ENCODE peak calls at places on chromosomes 6 and 20, in eight cellular contexts. H is activated naive CD8-positive, alpha-beta T cell treated with anti-CD3 and anti-CD28 coated beads for 36 hours; T is globus pallidus; N is DMS 273 treated with DMSO at 0.1 percent for 48 hours; L is suprapubic skin; U is posterior vena cava; F is breast epithelium; J is GM13977. V is an unnamed sample.

GRCh38 chr20:1415667-1416468 is 23.0 kb upstream of the FKBP1A start:
- DNase-seq in H (peak; percentile 6), U (no peak), N (no peak), T (no peak), F (no peak), J (no peak), L (no peak), V (no peak)

GRCh38 chr6:134080171-134080795 is 27.9 kb upstream of the SLC2A12 start:
- DNase-seq in U (no peak), N (no peak), T (no peak), F (no peak), J (no peak), H (no peak), L (no peak), V (no peak)

GRCh38 chr20:62617711-62618483 is 24.4 kb upstream of the SLCO4A1 start:
- DNase-seq in T (no peak), N (no peak), J (peak; percentile 62), U (peak; percentile 93), L (no peak), H (peak; percentile 76), F (no peak), V (peak; percentile 79)

GRCh38 chr20:59771506-59772372 is 161.7 kb downstream of the SYCP2 start:
- DNase-seq in F (no peak), U (peak; percentile 29), L (peak; percentile 13), N (no peak), H (no peak), J (no peak), T (no peak), V (no peak)

GRCh38 chr6:30818426-30818841 is 65.9 kb upstream of the DDR1 start:
- DNase-seq in U (peak; percentile 4), H (no peak), N (no peak), T (no peak), J (no peak), F (no peak), L (no peak), V (no peak)

GRCh38 chr6:168432196-168432595 is 8.8 kb upstream of the SMOC2 start:
- DNase-seq in F (no peak), T (no peak), J (no peak), N (no peak), U (no peak), H (no peak), L (no peak), V (no peak)

GRCh38 chr20:24963672-24964517 is 14.8 kb downstream of the CST7 start:
- DNase-seq in F (no peak), H (no peak), J (no peak), T (no peak), U (no peak), N (no peak), L (no peak), V (peak; percentile 39)

GRCh38 chr6:134177753-134178229 is 125.4 kb upstream of the SLC2A12 start:
- DNase-seq in T (no peak), F (no peak), J (no peak), L (no peak), N (no peak), U (no peak), H (peak; percentile 14), V (no peak)

GRCh38 chr20:62776692-62777527 is 19.4 kb upstream of the MRGBP start:
- DNase-seq in N (peak; percentile 35), L (no peak), F (no peak), H (peak; percentile 51), U (no peak), J (peak; percentile 79), T (no peak), V (no peak)

GRCh38 chr20:58084966-58085365 is 143.5 kb downstream of the ANKRD60 start:
- DNase-seq in H (no peak), U (no peak), J (no peak), L (no peak), F (no peak), N (no peak), T (no peak), V (no peak)

GRCh38 chr20:56352656-56353055 is 6.1 kb upstream of the FAM210B start:
- DNase-seq in F (no peak), L (no peak), J (no peak), H (no peak), U (no peak), T (no peak), N (no peak), V (no peak)

GRCh38 chr20:45011108-45011526 is 44.8 kb downstream of the STK4 start:
- DNase-seq in F (no peak), T (peak; percentile 87), U (no peak), L (peak; percentile 77), J (peak; percentile 19), N (peak; percentile 33), H (peak; percentile 19), V (no peak)

GRCh38 chr20:19944772-19945459 is 72.2 kb upstream of the NAA20 start:
- DNase-seq in T (no peak), N (no peak), H (no peak), U (no peak), L (no peak), J (peak; percentile 48), F (no peak), V (no peak)

GRCh38 chr6:63424636-63425035 is 104.9 kb upstream of the LGSN start:
- DNase-seq in H (no peak), N (no peak), J (no peak), U (no peak), L (no peak), T (no peak), F (no peak), V (no peak)

GRCh38 chr6:143589162-143589561 is 77.6 kb upstream of the FUCA2 start:
- DNase-seq in T (no peak), H (no peak), L (no peak), J (no peak), N (no peak), U (peak; percentile 8), F (no peak), V (no peak)

GRCh38 chr20:53130819-53131218 is 158.7 kb downstream of the TSHZ2 start:
- DNase-seq in N (no peak), L (no peak), J (no peak), U (no peak), H (no peak), F (no peak), T (no peak), V (no peak)

GRCh38 chr6:157075549-157076426 is 247.5 kb downstream of the TMEM242 start:
- DNase-seq in T (no peak), F (no peak), U (no peak), N (no peak), H (peak; percentile 30), L (no peak), J (peak; percentile 31), V (no peak)

V was measured in upper lobe of right lung.